ENCODE peak calls at places on chromosome 11, in six cellular contexts. I is endothelial cell, Z is cardiac fibroblast, C is Calu3, R is mammary epithelial cell, L is HL-60. G is an unnamed sample.

GRCh38 chr11:117792992-117793391 is 4.0 kb downstream of the DSCAML1 start:
- DNase-seq in C (no peak), I (no peak), L (no peak), Z (no peak), R (no peak), G (no peak)

GRCh38 chr11:64891215-64891848 is 12.9 kb upstream of the EHD1 start:
- DNase-seq in R (no peak), Z (no peak), C (no peak), I (no peak), L (no peak), G (no peak)

GRCh38 chr11:21511835-21512440 is 680.9 kb upstream of the ANO5 start:
- DNase-seq in R (peak; percentile 67), I (peak; percentile 86), C (peak; percentile 83), L (peak; percentile 56), Z (peak; percentile 28), G (peak; percentile 44)

GRCh38 chr11:88631497-88631896 is 294.0 kb upstream of the CTSC start:
- DNase-seq in I (no peak), C (no peak), R (peak; percentile 58), L (no peak), Z (no peak), G (peak; percentile 33)

GRCh38 chr11:96187779-96188624 is 155.0 kb downstream of the MAML2 start:
- DNase-seq in Z (peak; percentile 91), R (peak; percentile 82), L (no peak), C (no peak), I (no peak), G (peak; percentile 90)

GRCh38 chr11:6077723-6078122 is 29.8 kb upstream of the OR56B4 start:
- DNase-seq in I (no peak), L (no peak), Z (no peak), C (no peak), R (no peak), G (no peak)

GRCh38 chr11:86537541-86538222 is 134.7 kb downstream of the ME3 start:
- DNase-seq in Z (peak; percentile 50), C (no peak), R (no peak), I (peak; percentile 10), L (no peak), G (no peak)

GRCh38 chr11:94674005-94674491 is 94.1 kb upstream of the AMOTL1 start:
- DNase-seq in C (no peak), L (no peak), I (no peak), Z (no peak), R (peak; percentile 51), G (peak; percentile 17)

GRCh38 chr11:130103296-130103814 is 33.7 kb downstream of the APLP2 start:
- DNase-seq in R (peak; percentile 51), C (no peak), L (no peak), Z (peak; percentile 86), I (no peak), G (peak; percentile 61)

GRCh38 chr11:117099681-117100080 is 1.5 kb upstream of the SIK3 start:
- DNase-seq in Z (no peak), L (no peak), I (no peak), C (no peak), R (no peak), G (no peak)

GRCh38 chr11:66617148-66617814 is 851 bp downstream of the RBM14 start:
- DNase-seq in C (no peak), Z (no peak), L (peak; percentile 77), I (peak; percentile 82), R (peak; percentile 74), G (peak; percentile 52)

GRCh38 chr11:114511538-114511937 is 48.1 kb downstream of the NXPE1 start:
- DNase-seq in L (no peak), C (no peak), R (no peak), Z (no peak), I (no peak), G (no peak)

GRCh38 chr11:83092488-83093384 is 21.0 kb upstream of the RAB30 start:
- DNase-seq in R (peak; percentile 60), I (no peak), Z (no peak), L (no peak), C (peak; percentile 50), G (peak; percentile 64)

GRCh38 chr11:83088965-83089364 is 17.3 kb upstream of the RAB30 start:
- DNase-seq in L (no peak), I (no peak), R (no peak), Z (no peak), C (no peak), G (no peak)

DNA sequence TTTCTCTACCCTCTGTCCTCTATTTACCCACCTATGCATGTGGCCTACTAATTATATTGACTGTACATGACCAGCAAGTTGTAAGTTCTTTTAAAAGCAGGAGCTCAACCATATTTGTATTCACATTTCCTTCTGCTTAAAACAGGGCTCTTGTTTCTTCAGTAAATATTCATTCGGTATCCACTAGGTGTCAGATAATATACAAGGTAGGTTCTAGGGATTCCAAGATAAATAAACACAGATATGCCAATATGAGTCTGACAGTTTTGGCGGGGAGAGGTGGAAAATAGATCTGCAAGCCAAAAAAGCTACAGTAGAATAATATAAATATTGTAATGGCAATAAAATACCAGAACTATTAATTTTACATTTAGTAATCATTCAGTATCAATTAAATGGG is 15.3 kb upstream of the RAB30 start:
- DNase-seq in Z (peak; percentile 21), I (no peak), L (no peak), R (no peak), C (no peak), G (peak; percentile 28)
- TF ChIP-seq CTCF in Z (no peak), I (no peak), L (no peak), R (no peak), C (no peak), G (no peak)

GRCh38 chr11:99160447-99160846 is 139.7 kb downstream of the CNTN5 start:
- DNase-seq in C (no peak), Z (no peak), I (no peak), R (no peak), L (no peak), G (no peak)
- TF ChIP-seq CTCF in C (no peak), Z (no peak), I (no peak), R (no peak), L (no peak), G (no peak)

GRCh38 chr11:118842369-118842768 is 41.3 kb upstream of the CXCR5 start:
- DNase-seq in L (no peak), R (peak; percentile 52), C (no peak), I (no peak), Z (peak; percentile 17), G (peak; percentile 66)

GRCh38 chr11:118841469-118842222 is 42.0 kb upstream of the CXCR5 start:
- DNase-seq in C (no peak), I (no peak), R (no peak), Z (no peak), L (no peak), G (no peak)

GRCh38 chr11:118843518-118843917 is 40.2 kb upstream of the CXCR5 start:
- DNase-seq in Z (no peak), L (no peak), R (no peak), I (no peak), C (no peak), G (no peak)

GRCh38 chr11:118834428-118835028 is 43.6 kb upstream of the DDX6 start:
- DNase-seq in I (no peak), L (peak; percentile 45), Z (peak; percentile 34), R (no peak), C (no peak), G (no peak)

GRCh38 chr11:118838905-118839553 is 44.7 kb upstream of the CXCR5 start:
- DNase-seq in C (no peak), I (no peak), R (no peak), Z (no peak), L (peak; percentile 22), G (no peak)
- TF ChIP-seq CTCF in C (no peak), I (no peak), R (no peak), Z (no peak), L (no peak), G (no peak)

GRCh38 chr11:73218106-73218829 is at the start of gene P2RY2:
- DNase-seq in R (peak; percentile 52), C (peak; percentile 82), L (peak; percentile 95), Z (peak; percentile 27), I (peak; percentile 67), G (peak; percentile 66)
- TF ChIP-seq CTCF in R (peak; percentile 33), C (peak; percentile 67), L (no peak), Z (peak; percentile 34), I (peak; percentile 35), G (peak; percentile 43)

DNA sequence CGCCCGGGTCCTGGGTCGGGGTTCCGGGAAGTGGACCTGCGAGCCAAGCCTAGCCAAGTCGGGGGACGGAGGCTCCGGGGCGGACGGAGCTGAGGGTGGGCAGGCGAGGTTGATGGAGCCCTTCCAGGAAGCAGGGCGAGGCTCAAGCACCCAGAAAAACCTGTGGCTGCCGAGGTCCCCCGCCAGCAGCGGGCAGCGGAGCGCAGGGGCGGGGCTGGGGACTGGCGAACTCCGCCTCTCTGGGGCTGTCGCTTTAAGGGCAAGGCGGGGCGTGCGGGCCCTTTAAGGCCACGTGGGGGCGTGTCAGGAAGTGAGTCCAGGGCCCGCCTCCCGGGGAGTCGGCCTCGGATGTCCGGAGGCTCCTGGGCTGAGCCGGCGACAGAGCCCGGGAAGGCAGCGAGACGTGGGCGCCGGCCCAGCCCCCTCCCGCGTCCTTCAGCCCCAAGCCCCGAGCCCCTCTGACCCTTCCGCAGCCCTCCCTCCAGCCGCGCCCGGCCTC is at the start of gene SLC35C1:
- DNase-seq in L (peak; percentile 97), Z (peak; percentile 96), C (peak; percentile 98), R (peak; percentile 91), I (peak; percentile 95), G (peak; percentile 95)
- TF ChIP-seq CTCF in L (no peak), Z (peak; percentile 1), C (no peak), R (no peak), I (peak; percentile 58), G (no peak)

G was measured in MCF 10A.